ENCODE peak calls at places on chromosomes 13 and 19, in five cellular contexts. K is WERI-Rb-1, E is MM.1S, Q is cardiac muscle cell, F is testis. U is an unnamed sample.

GRCh38 chr13:76795701-76796695 is 90.2 kb downstream of the KCTD12 start:
- DNase-seq in K (no peak), E (no peak), Q (no peak), F (no peak), U (no peak)

GRCh38 chr19:32866564-32867265 is 2.9 kb downstream of the SLC7A9 start:
- DNase-seq in K (no peak), E (no peak), Q (no peak), F (no peak), U (no peak)

GRCh38 chr19:497476-497860 is 1.2 kb downstream of the MADCAM1 start:
- DNase-seq in K (no peak), E (no peak), Q (no peak), F (no peak), U (no peak)

GRCh38 chr13:28438598-28439334 is 56.2 kb downstream of the FLT1 start:
- DNase-seq in K (no peak), E (no peak), Q (peak; percentile 40), F (no peak), U (no peak)

GRCh38 chr19:32165750-32166149 is 179.7 kb upstream of the ZNF507 start:
- DNase-seq in K (no peak), E (no peak), Q (no peak), F (no peak), U (no peak)

GRCh38 chr13:33275916-33276315 is 9.6 kb downstream of the STARD13 start:
- DNase-seq in K (no peak), E (no peak), Q (no peak), F (no peak), U (no peak)

GRCh38 chr13:99303863-99304521 is 3.2 kb downstream of the GPR183 start:
- DNase-seq in K (no peak), E (no peak), Q (no peak), F (no peak), U (peak; percentile 38)

GRCh38 chr19:47438793-47439220 is 19.5 kb upstream of the MEIS3 start:
- DNase-seq in K (no peak), E (no peak), Q (no peak), F (no peak), U (no peak)

GRCh38 chr19:52307275-52307674 is 10.3 kb downstream of the ZNF480 start:
- DNase-seq in K (peak; percentile 20), E (no peak), Q (no peak), F (no peak), U (no peak)
- H3K9me3 ChIP-seq in K (peaks cover 10% of the 10 kb centered on the region), E (no peaks in the 10 kb centered on the region), Q (peaks cover 14% of the 10 kb centered on the region), F (no peaks in the 10 kb centered on the region), U (peaks cover 36% of the 10 kb centered on the region)

DNA sequence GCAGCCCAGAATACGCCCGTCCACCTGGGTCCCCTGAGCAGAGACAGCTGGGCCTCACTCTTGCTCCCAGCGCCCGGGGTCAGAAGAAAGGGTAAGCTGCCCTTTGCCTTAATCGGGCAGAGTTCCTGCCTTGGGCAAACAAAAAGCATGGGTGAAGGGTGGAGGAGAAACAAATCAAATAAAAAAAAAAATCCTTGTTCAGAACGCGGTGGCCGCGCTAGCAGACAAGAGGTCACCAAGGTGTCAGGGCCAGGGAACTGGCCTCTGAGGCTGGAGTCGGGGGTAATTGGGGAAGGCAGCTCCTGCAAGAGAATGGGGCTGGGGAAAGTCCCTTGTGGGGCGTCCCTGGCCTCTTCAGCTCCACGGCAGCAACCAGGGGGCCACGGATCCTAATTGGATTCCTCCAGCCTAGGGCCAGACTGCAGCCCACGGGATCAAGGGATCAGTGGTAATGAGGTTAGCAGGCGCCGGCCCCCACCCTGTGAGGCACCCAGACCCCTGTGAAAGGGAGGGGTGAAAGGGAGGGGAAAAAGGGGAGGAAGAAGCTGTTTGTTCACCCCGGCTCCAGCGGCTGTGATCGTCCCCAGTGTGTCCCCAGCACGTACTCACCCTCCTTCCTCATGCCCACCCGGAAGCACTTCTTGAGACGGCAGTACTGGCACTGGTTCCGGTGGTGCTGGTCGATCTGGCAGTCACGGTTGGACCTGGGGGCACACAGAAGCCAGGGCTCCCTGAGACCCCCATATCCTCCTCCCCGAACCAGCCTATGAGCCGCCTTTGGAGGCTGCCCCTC is 5.5 kb downstream of the NR2F6 start:
- DNase-seq in K (peak; percentile 93), E (no peak), Q (no peak), F (no peak), U (no peak)
- H3K9me3 ChIP-seq in K (no peaks in the 10 kb centered on the region), E (no peaks in the 10 kb centered on the region), Q (no peaks in the 10 kb centered on the region), F (no peaks in the 10 kb centered on the region), U (no peaks in the 10 kb centered on the region)

DNA sequence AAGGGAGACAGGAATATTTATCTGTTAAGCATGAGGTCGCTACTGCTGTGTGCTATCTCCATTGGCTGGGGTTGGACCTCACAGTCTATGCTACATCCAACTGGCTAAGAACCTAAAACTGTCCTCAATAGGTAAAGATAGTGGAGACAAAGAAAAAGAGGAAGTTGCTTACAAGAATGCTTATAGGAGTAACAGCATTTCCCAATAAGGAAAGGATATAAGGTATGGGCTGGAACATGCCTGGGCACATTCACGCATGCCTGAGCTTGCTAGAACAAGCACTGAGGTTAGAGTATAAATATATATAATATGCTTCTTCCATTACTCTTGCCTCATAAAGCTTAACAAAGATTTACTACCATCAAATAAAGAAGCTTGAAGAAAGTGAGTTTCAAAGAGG is 47.9 kb upstream of the CEACAM21 start:
- DNase-seq in K (no peak), E (no peak), Q (no peak), F (no peak), U (no peak)
- H3K9me3 ChIP-seq in K (peaks cover 15% of the 10 kb centered on the region), E (no peaks in the 10 kb centered on the region), Q (no peaks in the 10 kb centered on the region), F (no peaks in the 10 kb centered on the region), U (no peaks in the 10 kb centered on the region)

GRCh38 chr19:58182989-58183821 is at the start of gene ZNF274:
- DNase-seq in K (peak; percentile 96), E (peak; percentile 85), Q (peak; percentile 96), F (peak; percentile 98), U (peak; percentile 92)
- H3K9me3 ChIP-seq in K (peaks cover 35% of the 10 kb centered on the region), E (no peaks in the 10 kb centered on the region), Q (peaks cover 4% of the 10 kb centered on the region), F (no peaks in the 10 kb centered on the region), U (peaks cover 60% of the 10 kb centered on the region)